ENCODE peak calls at places on chromosomes 1 and 21, in seven cellular contexts. One of them, this sample, is unnamed.

GRCh38 chr1:16484501-16484835 is 29.6 kb downstream of the RNU1-1 start:
- DNase-seq in germinal center: no peak
- DNase-seq in nephron progenitor cell: no peak
- DNase-seq in ELR: no peak
- DNase-seq in globus pallidus: no peak
- DNase-seq in fibroblast of gingiva: no peak
- DNase-seq in naive thymus-derived CD4-positive, alpha-beta T cell: no peak
- DNase-seq in this sample: no peak

GRCh38 chr1:162292422-162292849 is 84.2 kb downstream of the SPATA46 start:
- DNase-seq in germinal center: no peak
- DNase-seq in nephron progenitor cell: no peak
- DNase-seq in ELR: peak
- DNase-seq in globus pallidus: no peak
- DNase-seq in fibroblast of gingiva: no peak
- DNase-seq in naive thymus-derived CD4-positive, alpha-beta T cell: no peak
- DNase-seq in this sample: no peak

GRCh38 chr1:38046333-38046883 is at the start of gene POU3F1:
- DNase-seq in germinal center: no peak
- DNase-seq in nephron progenitor cell: no peak
- DNase-seq in ELR: no peak
- DNase-seq in globus pallidus: no peak
- DNase-seq in fibroblast of gingiva: no peak
- DNase-seq in naive thymus-derived CD4-positive, alpha-beta T cell: no peak
- DNase-seq in this sample: no peak

GRCh38 chr1:65505547-65506325 is 85.3 kb downstream of the LEPR start:
- DNase-seq in germinal center: no peak
- DNase-seq in nephron progenitor cell: no peak
- DNase-seq in ELR: no peak
- DNase-seq in globus pallidus: no peak
- DNase-seq in fibroblast of gingiva: peak
- DNase-seq in naive thymus-derived CD4-positive, alpha-beta T cell: no peak
- DNase-seq in this sample: no peak

GRCh38 chr1:160245420-160245819 is 16.9 kb downstream of the DCAF8 start:
- DNase-seq in germinal center: no peak
- DNase-seq in nephron progenitor cell: no peak
- DNase-seq in ELR: no peak
- DNase-seq in globus pallidus: no peak
- DNase-seq in fibroblast of gingiva: no peak
- DNase-seq in naive thymus-derived CD4-positive, alpha-beta T cell: no peak
- DNase-seq in this sample: no peak

GRCh38 chr21:45834821-45835293 is 146.7 kb upstream of the COL6A1 start:
- DNase-seq in germinal center: no peak
- DNase-seq in nephron progenitor cell: no peak
- DNase-seq in ELR: no peak
- DNase-seq in globus pallidus: no peak
- DNase-seq in fibroblast of gingiva: no peak
- DNase-seq in naive thymus-derived CD4-positive, alpha-beta T cell: peak
- DNase-seq in this sample: no peak

GRCh38 chr1:58903450-58904298 is 119.8 kb upstream of the JUN start:
- DNase-seq in germinal center: peak
- DNase-seq in nephron progenitor cell: peak
- DNase-seq in ELR: peak
- DNase-seq in globus pallidus: peak
- DNase-seq in fibroblast of gingiva: peak
- DNase-seq in naive thymus-derived CD4-positive, alpha-beta T cell: peak
- DNase-seq in this sample: peak

GRCh38 chr1:6998267-6998666 is 213.0 kb downstream of the CAMTA1 start:
- DNase-seq in germinal center: no peak
- DNase-seq in nephron progenitor cell: no peak
- DNase-seq in ELR: no peak
- DNase-seq in globus pallidus: no peak
- DNase-seq in fibroblast of gingiva: no peak
- DNase-seq in naive thymus-derived CD4-positive, alpha-beta T cell: no peak
- DNase-seq in this sample: peak